ENCODE peak calls at places on chromosomes 5 and 9, in eight cellular contexts. S is uterus, P is psoas muscle, D is heart right ventricle, C is stomach, F is lower lobe of right lung, Z is adrenal gland, W is ascending aorta. R is an unnamed sample. For H3K4me1 and H3K9me3, the result is how much of the 10 kb centered on the place peaks cover.

GRCh38 chr9:21096172-21096900 is 18.6 kb upstream of the IFNB1 start:
- DNase-seq in S (no peak), P (no peak), D (no peak), C (no peak), F (no peak), Z (no peak), W (no peak), R (no peak)

GRCh38 chr5:154308457-154309360 is 118.2 kb downstream of the GALNT10 start:
- DNase-seq in S (no peak), P (no peak), D (no peak), C (no peak), F (no peak), Z (no peak), W (no peak), R (no peak)

GRCh38 chr5:131302506-131302905 is 38.7 kb downstream of the CDC42SE2 start:
- DNase-seq in S (no peak), P (no peak), D (no peak), C (no peak), F (no peak), Z (no peak), W (no peak), R (no peak)

GRCh38 chr5:1188464-1188863 is 12.9 kb upstream of the SLC6A19 start:
- DNase-seq in S (no peak), P (no peak), D (no peak), C (no peak), F (no peak), Z (no peak), W (no peak), R (no peak)

GRCh38 chr9:89421595-89421994 is 76.3 kb downstream of the SEMA4D start:
- DNase-seq in S (no peak), P (no peak), D (no peak), C (no peak), F (no peak), Z (no peak), W (no peak), R (no peak)

GRCh38 chr5:79890119-79890870 is 100.8 kb downstream of the MTX3 start:
- DNase-seq in S (no peak), P (no peak), D (no peak), C (no peak), F (no peak), Z (no peak), W (no peak), R (no peak)

GRCh38 chr5:109553826-109554225 is 135.9 kb upstream of the MAN2A1 start:
- DNase-seq in S (no peak), P (no peak), D (no peak), C (no peak), F (no peak), Z (no peak), W (no peak), R (no peak)

GRCh38 chr5:159547466-159548195 is 217.3 kb upstream of the IL12B start:
- DNase-seq in S (no peak), P (no peak), D (no peak), C (no peak), F (no peak), Z (no peak), W (no peak), R (no peak)

GRCh38 chr5:55694152-55694830 is 17.8 kb downstream of the SLC38A9 start:
- DNase-seq in S (no peak), P (no peak), D (no peak), C (no peak), F (no peak), Z (no peak), W (no peak), R (no peak)

GRCh38 chr9:76810377-76810957 is 46.2 kb downstream of the PCA3 start:
- DNase-seq in S (peak), P (no peak), D (no peak), C (no peak), F (no peak), Z (peak), W (no peak), R (no peak)

GRCh38 chr9:128333368-128333969 is 6.9 kb upstream of the SLC27A4 start:
- DNase-seq in S (no peak), P (no peak), D (no peak), C (no peak), F (no peak), Z (no peak), W (no peak), R (no peak)

DNA sequence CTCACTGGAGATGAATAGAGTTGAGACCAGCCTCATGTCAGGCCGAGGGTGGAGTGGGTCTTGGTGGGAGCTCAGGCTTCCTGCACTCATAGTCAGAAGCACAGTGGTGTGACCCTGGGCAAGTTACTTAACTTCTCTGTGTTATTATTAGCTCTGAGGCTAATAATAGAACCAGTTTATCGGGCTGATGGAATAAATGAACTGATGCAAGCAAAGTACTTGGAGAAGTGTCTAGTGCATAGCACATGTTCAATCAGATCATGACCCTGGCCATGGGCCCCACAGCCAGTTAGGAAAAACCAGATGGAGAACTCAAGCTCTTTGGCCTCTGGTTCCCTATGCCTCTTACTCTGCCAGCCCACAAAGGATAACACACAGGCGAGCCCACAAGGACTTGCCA is 45.3 kb upstream of the OSMR start:
- DNase-seq in S (no peak), P (peak), D (peak), C (no peak), F (no peak), Z (no peak), W (no peak), R (no peak)
- H3K4me1 ChIP-seq in S (under half), P (under half), D (under half), C (under half), F (under half), Z (under half), W (under half), R (under half)

GRCh38 chr9:134551657-134552348 is 89.8 kb upstream of the COL5A1 start:
- DNase-seq in S (no peak), P (peak), D (no peak), C (no peak), F (peak), Z (no peak), W (no peak), R (no peak)

GRCh38 chr9:134552349-134552990 is 89.1 kb upstream of the COL5A1 start:
- DNase-seq in S (no peak), P (no peak), D (no peak), C (no peak), F (peak), Z (no peak), W (no peak), R (no peak)

GRCh38 chr9:134554750-134555655 is 86.6 kb upstream of the COL5A1 start:
- DNase-seq in S (no peak), P (no peak), D (no peak), C (no peak), F (no peak), Z (no peak), W (no peak), R (no peak)

GRCh38 chr9:134554011-134554749 is 87.4 kb upstream of the COL5A1 start:
- DNase-seq in S (no peak), P (no peak), D (no peak), C (no peak), F (peak), Z (no peak), W (no peak), R (no peak)

GRCh38 chr9:134553061-134553891 is 88.3 kb upstream of the COL5A1 start:
- DNase-seq in S (no peak), P (no peak), D (no peak), C (no peak), F (peak), Z (no peak), W (peak), R (no peak)
- H3K4me3 ChIP-seq in S (no peak), P (no peak), D (no peak), C (no peak), F (no peak), Z (no peak), W (no peak), R (no peak)

GRCh38 chr9:135244271-135244691 is 156.8 kb downstream of the OLFM1 start:
- DNase-seq in S (no peak), P (no peak), D (peak), C (peak), F (peak), Z (no peak), W (no peak), R (no peak)

GRCh38 chr9:135240871-135241311 is 153.4 kb downstream of the OLFM1 start:
- DNase-seq in S (peak), P (peak), D (peak), C (no peak), F (peak), Z (no peak), W (no peak), R (no peak)

GRCh38 chr9:135241381-135242380 is 154.2 kb downstream of the OLFM1 start:
- DNase-seq in S (no peak), P (peak), D (peak), C (no peak), F (peak), Z (no peak), W (no peak), R (no peak)

GRCh38 chr9:135243201-135244190 is 156.0 kb downstream of the OLFM1 start:
- DNase-seq in S (no peak), P (peak), D (peak), C (no peak), F (peak), Z (no peak), W (no peak), R (no peak)

DNA sequence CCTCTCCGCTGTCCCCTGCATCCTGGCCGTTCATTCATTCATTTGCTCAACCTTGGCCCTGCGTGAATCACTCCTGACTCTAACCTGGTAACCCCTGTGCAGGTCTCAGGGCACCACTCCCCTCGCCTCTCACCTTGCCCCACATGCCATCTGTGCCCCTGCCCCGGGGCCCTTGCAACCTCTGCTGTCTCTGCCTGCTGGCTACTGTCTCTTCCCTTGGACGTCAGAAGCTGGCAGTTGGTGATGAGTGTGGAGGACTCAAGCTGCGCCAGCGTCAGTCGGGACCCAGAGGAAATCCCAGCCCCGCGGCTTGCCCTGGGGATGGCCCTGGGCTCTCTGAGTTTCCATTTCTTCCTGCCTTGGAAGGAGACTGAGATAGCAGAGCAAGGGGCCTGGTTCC is 154.9 kb downstream of the OLFM1 start:
- DNase-seq in S (no peak), P (peak), D (peak), C (no peak), F (peak), Z (no peak), W (no peak), R (no peak)
- H3K9me3 ChIP-seq in S (under half), P (under half), D (under half), C (under half), F (under half), Z (under half), W (under half), R (under half)

GRCh38 chr9:93886911-93887310 is 68.2 kb downstream of the BARX1 start:
- DNase-seq in S (no peak), P (no peak), D (no peak), C (no peak), F (no peak), Z (peak), W (no peak), R (no peak)

GRCh38 chr9:93890436-93890935 is 64.7 kb downstream of the BARX1 start:
- DNase-seq in S (no peak), P (no peak), D (no peak), C (no peak), F (no peak), Z (peak), W (no peak), R (no peak)

DNA sequence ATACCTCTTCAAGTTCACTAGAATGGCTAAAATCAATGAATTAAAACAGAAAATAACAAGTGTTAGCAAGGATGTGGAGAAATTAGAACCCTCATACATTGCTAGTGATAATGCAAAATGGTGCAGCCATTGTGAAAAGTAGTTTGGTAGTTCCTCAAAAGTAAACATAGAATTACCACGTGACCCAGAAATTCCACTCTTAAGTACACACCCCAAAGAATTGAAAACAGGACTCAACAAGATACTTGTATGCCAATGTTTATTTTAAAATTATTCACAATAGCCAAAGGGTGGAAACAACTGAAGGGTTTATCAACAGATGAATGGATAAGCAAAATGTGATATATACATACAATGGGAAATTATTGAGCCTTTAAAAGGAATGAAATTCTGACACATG is 70.3 kb downstream of the BARX1 start:
- DNase-seq in S (no peak), P (no peak), D (no peak), C (no peak), F (no peak), Z (no peak), W (no peak), R (no peak)
- H3K4me1 ChIP-seq in S (under half), P (under half), D (under half), C (under half), F (under half), Z (under half), W (under half), R (under half)

GRCh38 chr5:59768204-59769040 is 125.1 kb downstream of the PDE4D start:
- DNase-seq in S (peak), P (peak), D (peak), C (peak), F (peak), Z (peak), W (no peak), R (no peak)

GRCh38 chr5:59770953-59771352 is 122.6 kb downstream of the PDE4D start:
- DNase-seq in S (no peak), P (no peak), D (no peak), C (no peak), F (no peak), Z (no peak), W (no peak), R (no peak)

GRCh38 chr5:59769041-59769360 is 124.5 kb downstream of the PDE4D start:
- DNase-seq in S (no peak), P (no peak), D (no peak), C (no peak), F (no peak), Z (no peak), W (no peak), R (no peak)

GRCh38 chr5:59767753-59768159 is 125.8 kb downstream of the PDE4D start:
- DNase-seq in S (no peak), P (no peak), D (no peak), C (no peak), F (no peak), Z (no peak), W (no peak), R (no peak)

DNA sequence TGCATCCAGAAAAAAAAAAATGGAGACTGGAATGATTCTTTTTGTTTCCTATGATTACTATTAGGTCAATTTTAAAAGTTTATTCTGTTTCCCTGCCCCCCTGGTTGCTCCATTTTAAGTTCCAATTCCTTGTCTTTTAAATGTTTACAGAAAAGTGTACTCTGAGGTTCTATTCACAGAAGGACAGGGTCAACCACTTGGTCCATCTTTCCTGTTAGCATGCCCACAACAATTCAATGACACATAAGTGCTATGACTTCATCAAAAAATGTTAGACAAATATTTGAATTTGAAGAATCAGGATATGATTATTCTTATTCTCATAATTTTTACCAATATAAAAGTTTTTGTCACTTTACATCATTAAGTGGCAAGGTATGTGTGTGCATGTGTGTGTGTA is 123.7 kb downstream of the PDE4D start:
- DNase-seq in S (no peak), P (no peak), D (no peak), C (no peak), F (no peak), Z (no peak), W (no peak), R (no peak)
- H3K4me3 ChIP-seq in S (no peak), P (no peak), D (no peak), C (no peak), F (no peak), Z (no peak), W (no peak), R (no peak)

GRCh38 chr5:39943811-39944210 is 519.0 kb upstream of the DAB2 start:
- DNase-seq in S (no peak), P (no peak), D (no peak), C (no peak), F (no peak), Z (no peak), W (no peak), R (no peak)
- H3K9me3 ChIP-seq in S (under half), P (under half), D (under half), C (under half), F (under half), Z (under half), W (under half), R (under half)

DNA sequence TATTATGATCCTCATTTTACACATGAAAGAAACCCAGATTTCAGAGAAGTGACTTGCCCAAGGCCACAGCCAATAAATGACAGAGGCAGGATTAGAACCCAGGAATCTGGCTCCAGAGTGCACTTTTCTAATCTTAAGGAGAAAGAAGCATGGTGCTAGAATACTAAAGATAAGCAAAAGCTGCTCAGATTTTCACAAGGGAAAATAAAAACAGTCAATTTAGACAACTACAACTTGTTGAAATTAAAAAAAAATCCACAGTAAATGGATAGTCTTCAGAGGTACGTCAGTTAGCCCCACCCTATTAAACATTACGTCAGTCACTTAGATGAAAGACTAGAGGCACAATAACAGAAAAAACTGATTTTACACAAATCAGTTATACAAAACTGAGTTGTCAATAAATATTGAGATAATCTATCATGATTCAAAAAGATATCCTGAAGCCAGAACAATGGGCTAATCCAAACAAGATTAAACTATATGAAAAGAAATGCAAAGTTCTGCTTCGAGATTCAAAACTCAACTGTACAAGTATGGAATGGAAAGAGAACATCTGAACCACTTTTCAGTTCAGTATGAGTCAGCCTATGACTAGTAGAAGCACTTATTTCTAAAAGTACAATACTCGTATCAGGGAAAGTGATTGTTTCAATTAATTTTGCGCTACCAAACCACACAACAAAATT is 9.3 kb downstream of the TMEM245 start:
- DNase-seq in S (no peak), P (no peak), D (no peak), C (no peak), F (no peak), Z (no peak), W (no peak), R (no peak)
- H3K4me1 ChIP-seq in S (under half), P (half or more), D (half or more), C (half or more), F (half or more), Z (half or more), W (half or more), R (under half)

GRCh38 chr5:157549283-157549629 is 26.3 kb downstream of the ADAM19 start:
- DNase-seq in S (no peak), P (no peak), D (no peak), C (no peak), F (no peak), Z (no peak), W (no peak), R (no peak)
- H3K4me3 ChIP-seq in S (no peak), P (no peak), D (no peak), C (no peak), F (no peak), Z (no peak), W (no peak), R (peak)

DNA sequence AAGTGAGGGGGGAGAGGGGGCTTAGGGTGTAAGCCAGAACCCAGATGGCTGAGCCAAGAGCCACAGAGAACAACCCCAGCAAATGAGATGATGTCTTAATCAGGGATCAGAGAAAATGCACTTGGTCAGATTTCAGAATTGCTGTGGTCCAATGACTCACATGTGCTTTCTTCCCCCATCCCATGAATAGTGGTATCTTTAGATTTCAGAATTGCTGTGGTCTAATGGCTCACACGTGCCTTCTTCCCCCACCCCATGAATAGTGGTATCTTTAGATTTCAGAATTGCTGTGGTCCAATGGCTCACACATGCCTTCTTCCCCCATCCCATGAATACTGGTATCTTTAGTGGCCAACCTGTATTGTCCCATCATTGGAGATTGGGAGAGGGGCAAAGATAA is 59.9 kb downstream of the IRX2 start:
- DNase-seq in S (no peak), P (no peak), D (no peak), C (no peak), F (no peak), Z (no peak), W (no peak), R (no peak)
- H3K9me3 ChIP-seq in S (under half), P (under half), D (under half), C (under half), F (under half), Z (under half), W (under half), R (under half)

DNA sequence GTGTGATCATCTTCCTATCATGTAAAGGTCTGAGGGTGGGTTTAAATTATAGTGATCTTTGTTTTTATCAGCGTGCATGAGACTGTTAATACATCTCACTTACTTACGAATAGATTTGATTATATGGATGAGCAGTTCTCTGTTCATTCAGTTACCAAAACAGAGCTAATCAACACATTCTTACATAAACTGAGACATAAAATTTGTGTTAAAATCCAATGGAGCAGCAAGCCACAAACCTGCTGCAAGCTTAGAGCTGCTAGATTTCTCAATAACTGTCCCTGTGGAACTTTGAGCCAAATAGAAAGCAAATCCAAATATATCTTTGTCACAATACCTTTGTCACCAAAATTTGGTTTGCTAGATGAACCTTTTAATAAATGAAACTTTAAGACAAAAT is 50.1 kb downstream of the NUDT12 start:
- DNase-seq in S (no peak), P (no peak), D (no peak), C (no peak), F (no peak), Z (no peak), W (no peak), R (no peak)
- H3K4me1 ChIP-seq in S (under half), P (under half), D (under half), C (under half), F (under half), Z (under half), W (under half), R (under half)